ENCODE peak calls at places on chromosomes 12 and 14, in seven cellular contexts. S, T, N, K, O, H and R are unnamed samples.

GRCh38 chr14:99688210-99688581 is 4.1 kb downstream of the CYP46A1 start:
- DNase-seq in S (no peak), T (no peak), N (no peak), K (no peak), O (no peak), H (no peak), R (no peak)

GRCh38 chr14:69860221-69860620 is 19.0 kb upstream of the SMOC1 start:
- DNase-seq in S (no peak), T (no peak), N (no peak), K (no peak), O (no peak), H (no peak), R (no peak)

GRCh38 chr14:71498151-71498734 is 434.0 kb upstream of the RGS6 start:
- DNase-seq in S (no peak), T (peak), N (no peak), K (no peak), O (no peak), H (peak), R (no peak)

GRCh38 chr12:46218509-46219095 is 50.2 kb downstream of the SLC38A1 start:
- DNase-seq in S (no peak), T (no peak), N (no peak), K (no peak), O (no peak), H (no peak), R (no peak)

GRCh38 chr14:69317392-69317755 is 57.4 kb downstream of the GALNT16 start:
- DNase-seq in S (no peak), T (no peak), N (no peak), K (no peak), O (no peak), H (no peak), R (no peak)

GRCh38 chr12:60394680-60395079 is 798.9 kb downstream of the SLC16A7 start:
- DNase-seq in S (no peak), T (peak), N (no peak), K (no peak), O (no peak), H (peak), R (peak)

GRCh38 chr12:13218641-13219040 is 22.1 kb downstream of the EMP1 start:
- DNase-seq in S (no peak), T (no peak), N (no peak), K (no peak), O (no peak), H (no peak), R (no peak)

GRCh38 chr14:100427166-100427565 is 104.0 kb downstream of the SLC25A47 start:
- DNase-seq in S (no peak), T (no peak), N (no peak), K (no peak), O (no peak), H (no peak), R (no peak)